ENCODE peak calls at places on chromosomes 16 and 17, in five cellular contexts. P is lower leg skin, C is osteoblast, B is tibial artery, F is body of pancreas. M is an unnamed sample.

GRCh38 chr17:70938311-70938710 is 769.0 kb downstream of the KCNJ2 start:
- DNase-seq in P (no peak), C (no peak), B (no peak), F (peak; percentile 7), M (no peak)

GRCh38 chr17:50468120-50469004 is at the start of gene CHAD:
- DNase-seq in P (no peak), C (peak; percentile 94), B (no peak), F (no peak), M (no peak)

GRCh38 chr16:56561126-56561525 is 3.7 kb upstream of the MT4 start:
- DNase-seq in P (no peak), C (no peak), B (no peak), F (no peak), M (no peak)

GRCh38 chr17:63881935-63882601 is at the start of gene GH2:
- DNase-seq in P (peak; percentile 18), C (peak; percentile 93), B (no peak), F (peak; percentile 69), M (peak; percentile 54)

GRCh38 chr17:78993241-78993956 is 13.7 kb upstream of the LGALS3BP start:
- DNase-seq in P (no peak), C (peak; percentile 94), B (peak; percentile 71), F (peak; percentile 75), M (peak; percentile 39)

GRCh38 chr16:77937473-77938195 is 84.7 kb upstream of the CLEC3A start:
- DNase-seq in P (no peak), C (peak; percentile 30), B (no peak), F (no peak), M (no peak)

GRCh38 chr17:67326440-67326839 is 39.9 kb downstream of the PSMD12 start:
- DNase-seq in P (no peak), C (no peak), B (no peak), F (no peak), M (no peak)

GRCh38 chr17:11205656-11206055 is 35.4 kb upstream of the SHISA6 start:
- DNase-seq in P (peak; percentile 27), C (no peak), B (no peak), F (no peak), M (no peak)

GRCh38 chr17:43151880-43152456 is 19.0 kb upstream of the NBR1 start:
- DNase-seq in P (no peak), C (no peak), B (no peak), F (no peak), M (no peak)

GRCh38 chr17:40303706-40304450 is 5.1 kb upstream of the RARA start:
- DNase-seq in P (no peak), C (peak; percentile 73), B (no peak), F (no peak), M (no peak)

GRCh38 chr16:49834496-49835009 is 21.4 kb downstream of the ZNF423 start:
- DNase-seq in P (no peak), C (peak; percentile 96), B (peak; percentile 97), F (peak; percentile 28), M (no peak)

GRCh38 chr16:61581417-61582046 is 454.7 kb downstream of the CDH8 start:
- DNase-seq in P (no peak), C (no peak), B (no peak), F (no peak), M (no peak)

GRCh38 chr16:31108035-31108793 is at the start of gene BCKDK:
- DNase-seq in P (no peak), C (peak; percentile 100), B (peak; percentile 86), F (peak; percentile 73), M (peak; percentile 88)

GRCh38 chr17:57684711-57685498 is 60.2 kb downstream of the CCDC182 start:
- DNase-seq in P (no peak), C (no peak), B (no peak), F (no peak), M (no peak)

GRCh38 chr17:76038050-76038449 is 10.9 kb upstream of the EVPL start:
- DNase-seq in P (no peak), C (no peak), B (no peak), F (no peak), M (no peak)

GRCh38 chr17:34306466-34306865 is 12.8 kb upstream of the CCL8 start:
- DNase-seq in P (no peak), C (no peak), B (no peak), F (peak; percentile 12), M (no peak)

GRCh38 chr17:40936437-40936971 is 942 bp downstream of the KRT23 start:
- DNase-seq in P (no peak), C (no peak), B (no peak), F (no peak), M (no peak)

GRCh38 chr16:22184615-22184968 is 21.5 kb upstream of the EEF2K start:
- DNase-seq in P (no peak), C (no peak), B (no peak), F (no peak), M (peak; percentile 31)

GRCh38 chr17:46948544-46948943 is 25.6 kb downstream of the GOSR2 start:
- DNase-seq in P (no peak), C (no peak), B (no peak), F (no peak), M (no peak)

GRCh38 chr17:68462381-68463210 is 5.3 kb upstream of the WIPI1 start:
- DNase-seq in P (peak; percentile 72), C (peak; percentile 82), B (no peak), F (peak; percentile 78), M (peak; percentile 93)

GRCh38 chr17:6708357-6708961 is 4.7 kb downstream of the SLC13A5 start:
- DNase-seq in P (no peak), C (no peak), B (peak; percentile 42), F (no peak), M (no peak)

GRCh38 chr17:58516644-58517377 is 2.4 kb upstream of the MTMR4 start:
- DNase-seq in P (no peak), C (no peak), B (no peak), F (peak; percentile 21), M (no peak)

GRCh38 chr16:31216552-31217530 is at the start of gene PYDC1:
- DNase-seq in P (no peak), C (peak; percentile 80), B (no peak), F (peak; percentile 14), M (no peak)

GRCh38 chr17:79984045-79984840 is 51.4 kb downstream of the TBC1D16 start:
- DNase-seq in P (no peak), C (no peak), B (peak; percentile 21), F (no peak), M (no peak)

GRCh38 chr16:67644038-67644437 is 906 bp upstream of the CARMIL2 start:
- DNase-seq in P (no peak), C (no peak), B (no peak), F (no peak), M (no peak)

GRCh38 chr17:77382356-77382911 is 241.7 kb downstream of the SEC14L1 start:
- DNase-seq in P (no peak), C (peak; percentile 67), B (no peak), F (no peak), M (peak; percentile 28)

GRCh38 chr17:39812466-39812865 is 51.6 kb downstream of the IKZF3 start:
- DNase-seq in P (no peak), C (no peak), B (no peak), F (peak; percentile 45), M (no peak)

GRCh38 chr16:73890524-73891500 is 405.8 kb upstream of the PSMD7 start:
- DNase-seq in P (no peak), C (no peak), B (no peak), F (no peak), M (peak; percentile 6)

GRCh38 chr17:36550491-36551417 is 6.0 kb downstream of the GGNBP2 start:
- DNase-seq in P (no peak), C (no peak), B (no peak), F (no peak), M (peak; percentile 72)

GRCh38 chr16:11112723-11113348 is 143.2 kb downstream of the SOCS1 start:
- DNase-seq in P (no peak), C (no peak), B (peak; percentile 57), F (peak; percentile 50), M (peak; percentile 73)

GRCh38 chr17:44722254-44722653 is 13.8 kb downstream of the DBF4B start:
- DNase-seq in P (no peak), C (no peak), B (no peak), F (no peak), M (no peak)

GRCh38 chr17:68601565-68602266 is 549 bp upstream of the FAM20A start:
- DNase-seq in P (no peak), C (peak; percentile 54), B (no peak), F (no peak), M (no peak)

GRCh38 chr16:63530974-63531373 is 1494.7 kb upstream of the CDH8 start:
- DNase-seq in P (no peak), C (no peak), B (no peak), F (no peak), M (no peak)

GRCh38 chr17:73292031-73292531 is 19.7 kb downstream of the CDC42EP4 start:
- DNase-seq in P (no peak), C (peak; percentile 93), B (peak; percentile 93), F (peak; percentile 66), M (no peak)

GRCh38 chr17:2712300-2713043 is 908 bp upstream of the CLUH start:
- DNase-seq in P (no peak), C (peak; percentile 87), B (no peak), F (no peak), M (no peak)

GRCh38 chr16:57720142-57720575 is 15.4 kb upstream of the KATNB1 start:
- DNase-seq in P (no peak), C (peak; percentile 89), B (no peak), F (peak; percentile 89), M (peak; percentile 70)

GRCh38 chr16:85878875-85879274 is 20.1 kb upstream of the IRF8 start:
- DNase-seq in P (no peak), C (no peak), B (no peak), F (no peak), M (no peak)
- TF ChIP-seq CTCF in P (no peak), C (no peak), B (no peak), F (no peak), M (no peak)

GRCh38 chr16:81964808-81965207 is 46.5 kb downstream of the SDR42E1 start:
- DNase-seq in P (no peak), C (no peak), B (no peak), F (no peak), M (peak; percentile 34)
- H3K4me3 ChIP-seq in P (no peak overlapping the region), C (no peak overlapping the region), B (no peak overlapping the region), F (no peak overlapping the region), M (no peak overlapping the region)

GRCh38 chr17:5264930-5265329 is 17.2 kb upstream of the RABEP1 start:
- DNase-seq in P (no peak), C (no peak), B (no peak), F (no peak), M (no peak)

GRCh38 chr17:5262417-5262816 is 19.7 kb upstream of the RABEP1 start:
- DNase-seq in P (no peak), C (no peak), B (no peak), F (no peak), M (no peak)

GRCh38 chr17:5263441-5263840 is 18.6 kb upstream of the RABEP1 start:
- DNase-seq in P (no peak), C (no peak), B (no peak), F (no peak), M (no peak)

GRCh38 chr17:5257124-5257523 is 22.5 kb upstream of the SCIMP start:
- DNase-seq in P (no peak), C (no peak), B (no peak), F (no peak), M (no peak)

GRCh38 chr17:5260542-5260941 is 21.5 kb upstream of the RABEP1 start:
- DNase-seq in P (no peak), C (no peak), B (no peak), F (no peak), M (no peak)
- TF ChIP-seq CTCF in P (no peak), C (no peak), B (no peak), F (no peak), M (no peak)

GRCh38 chr16:1311738-1312458 is 2.5 kb downstream of the UBE2I start:
- DNase-seq in P (no peak), C (peak; percentile 95), B (no peak), F (no peak), M (peak; percentile 4)
- H3K4me3 ChIP-seq in P (no peak overlapping the region), C (peak overlapping the region; percentile 81), B (peak overlapping the region; percentile 74), F (no peak overlapping the region), M (peak overlapping the region; percentile 93)

GRCh38 chr17:37661372-37662014 is 18.2 kb upstream of the DDX52 start:
- DNase-seq in P (no peak), C (no peak), B (no peak), F (no peak), M (no peak)
- TF ChIP-seq CTCF in P (no peak), C (peak; percentile 19), B (no peak), F (no peak), M (no peak)